ENCODE peak calls at places on chromosome 17, in four cellular contexts. Q is GM12891, U is GM12878, Z is K562. C is an unnamed sample.

GRCh38 chr17:33292184-33292980 is 713 bp downstream of the ASIC2 start:
- DNase-seq in Q (peak), U (no peak), Z (peak), C (no peak)

GRCh38 chr17:31740611-31741082 is 118.4 kb downstream of the COPRS start:
- DNase-seq in Q (no peak), U (no peak), Z (no peak), C (no peak)

GRCh38 chr17:909642-910323 is 69.8 kb downstream of the NXN start:
- DNase-seq in Q (no peak), U (no peak), Z (no peak), C (no peak)

GRCh38 chr17:64499805-64500486 is 3.1 kb upstream of the POLG2 start:
- DNase-seq in Q (no peak), U (no peak), Z (no peak), C (peak)

GRCh38 chr17:77729587-77729986 is 228.9 kb upstream of the TNRC6C start:
- DNase-seq in Q (no peak), U (no peak), Z (no peak), C (no peak)

GRCh38 chr17:74712301-74712700 is 422 bp downstream of the CD300LF start:
- DNase-seq in Q (no peak), U (no peak), Z (no peak), C (no peak)

GRCh38 chr17:28343491-28343932 is 8.0 kb downstream of the TNFAIP1 start:
- DNase-seq in Q (no peak), U (no peak), Z (no peak), C (no peak)

GRCh38 chr17:67526700-67527099 is 149.6 kb downstream of the PITPNC1 start:
- DNase-seq in Q (no peak), U (no peak), Z (no peak), C (no peak)

GRCh38 chr17:61073799-61074513 is 325.7 kb upstream of the TBX2 start:
- DNase-seq in Q (no peak), U (no peak), Z (no peak), C (no peak)

GRCh38 chr17:79916991-79917901 is 78.0 kb upstream of the CBX4 start:
- DNase-seq in Q (no peak), U (no peak), Z (no peak), C (no peak)

GRCh38 chr17:19579192-19579668 is 45.6 kb downstream of the SLC47A1 start:
- DNase-seq in Q (no peak), U (no peak), Z (no peak), C (no peak)

GRCh38 chr17:41428591-41429326 is 4.4 kb upstream of the KRT37 start:
- DNase-seq in Q (no peak), U (no peak), Z (no peak), C (no peak)

GRCh38 chr17:5485270-5486205 is at the start of gene DERL2:
- DNase-seq in Q (no peak), U (no peak), Z (peak), C (no peak)

GRCh38 chr17:55728361-55728760 is 5.7 kb upstream of the TMEM100 start:
- DNase-seq in Q (no peak), U (no peak), Z (no peak), C (no peak)

GRCh38 chr17:4678448-4679026 is 25.4 kb downstream of the PELP1 start:
- DNase-seq in Q (no peak), U (no peak), Z (peak), C (peak)

GRCh38 chr17:7351665-7352558 is at the start of gene KCTD11:
- DNase-seq in Q (peak), U (no peak), Z (peak), C (no peak)

GRCh38 chr17:68513932-68514331 is 1.7 kb downstream of the PRKAR1A start:
- DNase-seq in Q (no peak), U (no peak), Z (no peak), C (no peak)

GRCh38 chr17:80833952-80834895 is 157.4 kb upstream of the CHMP6 start:
- DNase-seq in Q (no peak), U (no peak), Z (no peak), C (no peak)

GRCh38 chr17:47717845-47718621 is 15.0 kb upstream of the TBX21 start:
- DNase-seq in Q (no peak), U (no peak), Z (no peak), C (no peak)

GRCh38 chr17:8016632-8017424 is 14.4 kb downstream of the GUCY2D start:
- DNase-seq in Q (no peak), U (no peak), Z (peak), C (no peak)

GRCh38 chr17:44807817-44808155 is 22.3 kb downstream of the GJC1 start:
- DNase-seq in Q (no peak), U (no peak), Z (no peak), C (no peak)

GRCh38 chr17:65278050-65278819 is 141.1 kb downstream of the RGS9 start:
- DNase-seq in Q (peak), U (no peak), Z (peak), C (no peak)

GRCh38 chr17:66533572-66533971 is 231.2 kb downstream of the PRKCA start:
- DNase-seq in Q (no peak), U (no peak), Z (no peak), C (no peak)

GRCh38 chr17:2034806-2035548 is 5.0 kb downstream of the DPH1 start:
- DNase-seq in Q (no peak), U (no peak), Z (no peak), C (no peak)
- TF ChIP-seq SPI1 in Q (no peak), U (no peak), Z (no peak), C (no peak)

GRCh38 chr17:50148226-50149098 is 2.0 kb downstream of the PPP1R9B start:
- DNase-seq in Q (peak), U (peak), Z (peak), C (peak)
- TF ChIP-seq POLR2AphosphoS5 in Q (peak), U (peak), Z (no peak), C (no peak)

GRCh38 chr17:29661220-29661619 is 38.5 kb upstream of the CORO6 start:
- DNase-seq in Q (no peak), U (no peak), Z (no peak), C (no peak)
- TF ChIP-seq SPI1 in Q (no peak), U (no peak), Z (no peak), C (no peak)

GRCh38 chr17:78737332-78737731 is 44.7 kb downstream of the CYTH1 start:
- DNase-seq in Q (no peak), U (no peak), Z (no peak), C (peak)
- TF ChIP-seq POLR2AphosphoS5 in Q (no peak), U (no peak), Z (no peak), C (no peak)

GRCh38 chr17:39867891-39868553 is at the start of gene ZPBP2:
- DNase-seq in Q (peak), U (no peak), Z (no peak), C (no peak)

GRCh38 chr17:39868554-39868942 is 546 bp downstream of the ZPBP2 start:
- DNase-seq in Q (no peak), U (no peak), Z (no peak), C (no peak)

GRCh38 chr17:39863918-39864746 is at the start of gene IKZF3:
- DNase-seq in Q (no peak), U (no peak), Z (peak), C (peak)

GRCh38 chr17:39866013-39866730 is 1.8 kb upstream of the ZPBP2 start:
- DNase-seq in Q (no peak), U (no peak), Z (no peak), C (no peak)

GRCh38 chr17:39867084-39867890 is 715 bp upstream of the ZPBP2 start:
- DNase-seq in Q (peak), U (peak), Z (no peak), C (no peak)
- TF ChIP-seq SPI1 in Q (no peak), U (peak), Z (no peak), C (no peak)

DNA sequence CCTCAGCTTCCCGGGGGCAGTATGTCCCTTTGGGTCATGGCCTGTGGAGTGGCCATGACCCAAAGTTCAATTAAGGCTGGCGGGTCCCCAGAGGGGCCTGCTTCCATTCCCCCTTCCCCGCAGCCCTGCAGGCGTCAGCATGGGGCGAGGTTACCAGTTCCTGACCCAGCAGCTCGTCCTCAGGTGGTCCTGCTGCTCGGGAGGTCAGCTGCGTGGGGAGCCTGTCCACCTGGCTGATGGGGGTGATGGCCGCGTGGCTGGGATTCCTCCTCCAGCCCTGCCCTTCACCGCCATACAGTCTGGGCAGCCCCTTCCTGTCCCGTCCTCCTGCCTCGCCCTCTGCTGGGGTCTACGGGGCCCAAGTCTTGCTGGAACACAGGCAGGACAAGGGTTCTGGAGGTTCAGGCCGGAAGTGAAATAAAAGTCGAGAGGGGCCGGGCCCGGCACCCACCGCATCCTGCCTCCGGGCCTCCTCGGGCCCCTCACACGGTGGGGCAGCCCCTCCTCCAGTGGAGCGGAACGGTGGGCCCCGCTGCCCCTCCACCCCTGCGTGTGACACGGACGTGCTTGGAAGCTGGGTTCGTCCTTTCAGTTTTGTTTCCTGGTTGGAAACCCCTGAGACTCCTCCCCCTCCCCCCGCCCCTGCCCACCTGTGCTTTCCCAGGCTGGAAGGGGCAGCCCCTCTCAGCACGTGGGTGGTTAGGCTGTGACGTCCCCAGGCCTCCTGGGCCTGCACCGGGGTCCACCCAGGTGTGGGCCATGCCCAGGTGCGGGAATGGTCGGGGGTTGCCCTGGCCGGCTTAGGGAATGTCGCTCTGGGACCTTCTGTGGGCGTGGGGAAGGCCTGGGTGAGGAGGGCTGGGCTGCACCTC is 6.8 kb downstream of the UBALD2 start:
- DNase-seq in Q (peak), U (peak), Z (peak), C (no peak)
- TF ChIP-seq POLR2AphosphoS5 in Q (peak), U (peak), Z (peak), C (peak)

DNA sequence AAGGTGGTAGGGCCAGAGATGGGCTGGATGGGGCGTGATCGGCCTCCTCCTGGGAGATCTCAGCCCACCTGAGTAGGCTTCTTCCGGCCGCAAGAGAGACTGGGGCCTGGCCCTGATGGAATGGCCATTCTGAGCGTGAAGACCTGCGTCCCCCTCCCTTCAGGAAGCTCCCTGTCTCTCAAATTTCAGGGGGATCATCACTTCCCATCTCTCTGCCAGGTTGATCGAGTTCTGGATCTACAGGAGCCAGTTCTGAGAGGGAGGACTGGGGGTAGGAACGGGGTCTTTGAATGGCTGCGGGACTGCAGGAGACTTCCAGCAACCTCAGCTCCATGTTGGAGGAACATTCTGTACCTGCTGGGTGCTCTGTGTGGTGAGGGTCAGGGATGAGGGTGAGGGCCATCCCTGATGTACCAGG is 9.3 kb upstream of the GSDMA start:
- DNase-seq in Q (no peak), U (peak), Z (no peak), C (no peak)
- TF ChIP-seq SPI1 in Q (no peak), U (no peak), Z (no peak), C (no peak)

GRCh38 chr17:82094931-82095776 is 2.9 kb downstream of the FASN start:
- DNase-seq in Q (no peak), U (no peak), Z (no peak), C (no peak)
- TF ChIP-seq POLR2AphosphoS5 in Q (no peak), U (no peak), Z (no peak), C (no peak)

C was measured in HL-60.